ENCODE peak calls at places on chromosomes 3 and 15, in seven cellular contexts. One of them, this sample, is unnamed. For H3K27me3 and H3K36me3, the result is how much of the 10 kb centered on the place peaks cover.

GRCh38 chr3:44914936-44915335 is 40.5 kb downstream of the TGM4 start:
- DNase-seq in lower lobe of right lung: no peak
- DNase-seq in heart left ventricle: no peak
- DNase-seq in CD8-positive, alpha-beta T cell: no peak
- DNase-seq in esophagus squamous epithelium: no peak
- DNase-seq in neuronal stem cell: no peak
- DNase-seq in GM23338: peak
- DNase-seq in this sample: peak

GRCh38 chr3:13566769-13567310 is 17.9 kb downstream of the FBLN2 start:
- DNase-seq in lower lobe of right lung: no peak
- DNase-seq in heart left ventricle: no peak
- DNase-seq in CD8-positive, alpha-beta T cell: no peak
- DNase-seq in esophagus squamous epithelium: no peak
- DNase-seq in neuronal stem cell: no peak
- DNase-seq in GM23338: no peak
- DNase-seq in this sample: no peak

GRCh38 chr3:165667676-165668075 is 169.5 kb downstream of the BCHE start:
- DNase-seq in lower lobe of right lung: no peak
- DNase-seq in heart left ventricle: no peak
- DNase-seq in CD8-positive, alpha-beta T cell: no peak
- DNase-seq in esophagus squamous epithelium: no peak
- DNase-seq in neuronal stem cell: no peak
- DNase-seq in GM23338: no peak
- DNase-seq in this sample: no peak

GRCh38 chr15:88401269-88401971 is 65.8 kb downstream of the MRPL46 start:
- DNase-seq in lower lobe of right lung: no peak
- DNase-seq in heart left ventricle: peak
- DNase-seq in CD8-positive, alpha-beta T cell: no peak
- DNase-seq in esophagus squamous epithelium: no peak
- DNase-seq in neuronal stem cell: no peak
- DNase-seq in GM23338: no peak
- DNase-seq in this sample: no peak

GRCh38 chr3:129507181-129507831 is 21.1 kb upstream of the RHO start:
- DNase-seq in lower lobe of right lung: no peak
- DNase-seq in heart left ventricle: peak
- DNase-seq in CD8-positive, alpha-beta T cell: no peak
- DNase-seq in esophagus squamous epithelium: no peak
- DNase-seq in neuronal stem cell: no peak
- DNase-seq in GM23338: no peak
- DNase-seq in this sample: no peak

GRCh38 chr15:42118650-42119531 is 24.5 kb upstream of the PLA2G4D start:
- DNase-seq in lower lobe of right lung: no peak
- DNase-seq in heart left ventricle: no peak
- DNase-seq in CD8-positive, alpha-beta T cell: no peak
- DNase-seq in esophagus squamous epithelium: no peak
- DNase-seq in neuronal stem cell: no peak
- DNase-seq in GM23338: peak
- DNase-seq in this sample: peak

GRCh38 chr15:64009798-64010241 is 36.5 kb downstream of the DAPK2 start:
- DNase-seq in lower lobe of right lung: no peak
- DNase-seq in heart left ventricle: peak
- DNase-seq in CD8-positive, alpha-beta T cell: peak
- DNase-seq in esophagus squamous epithelium: no peak
- DNase-seq in neuronal stem cell: no peak
- DNase-seq in GM23338: no peak
- DNase-seq in this sample: no peak

GRCh38 chr3:52351762-52352055 is 35.6 kb downstream of the DNAH1 start:
- DNase-seq in lower lobe of right lung: peak
- DNase-seq in heart left ventricle: peak
- DNase-seq in CD8-positive, alpha-beta T cell: no peak
- DNase-seq in esophagus squamous epithelium: no peak
- DNase-seq in neuronal stem cell: no peak
- DNase-seq in GM23338: no peak
- DNase-seq in this sample: no peak

GRCh38 chr3:100384735-100385134 is 16.2 kb downstream of the TOMM70 start:
- DNase-seq in lower lobe of right lung: no peak
- DNase-seq in heart left ventricle: no peak
- DNase-seq in CD8-positive, alpha-beta T cell: no peak
- DNase-seq in esophagus squamous epithelium: no peak
- DNase-seq in neuronal stem cell: no peak
- DNase-seq in GM23338: no peak
- DNase-seq in this sample: no peak

GRCh38 chr15:31360843-31361763 is 34.5 kb downstream of the KLF13 start:
- DNase-seq in lower lobe of right lung: peak
- DNase-seq in heart left ventricle: peak
- DNase-seq in CD8-positive, alpha-beta T cell: peak
- DNase-seq in esophagus squamous epithelium: peak
- DNase-seq in neuronal stem cell: no peak
- DNase-seq in GM23338: peak
- DNase-seq in this sample: peak

GRCh38 chr3:123447749-123448502 is 964 bp downstream of the ADCY5 start:
- DNase-seq in lower lobe of right lung: no peak
- DNase-seq in heart left ventricle: peak
- DNase-seq in CD8-positive, alpha-beta T cell: peak
- DNase-seq in esophagus squamous epithelium: no peak
- DNase-seq in neuronal stem cell: peak
- DNase-seq in GM23338: peak
- DNase-seq in this sample: peak

GRCh38 chr3:123448503-123449091 is at the start of gene ADCY5:
- DNase-seq in lower lobe of right lung: no peak
- DNase-seq in heart left ventricle: peak
- DNase-seq in CD8-positive, alpha-beta T cell: no peak
- DNase-seq in esophagus squamous epithelium: no peak
- DNase-seq in neuronal stem cell: peak
- DNase-seq in GM23338: peak
- DNase-seq in this sample: peak

GRCh38 chr3:123451186-123451585 is 2.3 kb upstream of the ADCY5 start:
- DNase-seq in lower lobe of right lung: no peak
- DNase-seq in heart left ventricle: no peak
- DNase-seq in CD8-positive, alpha-beta T cell: no peak
- DNase-seq in esophagus squamous epithelium: no peak
- DNase-seq in neuronal stem cell: no peak
- DNase-seq in GM23338: no peak
- DNase-seq in this sample: no peak

GRCh38 chr3:123449986-123450474 is 1.1 kb upstream of the ADCY5 start:
- DNase-seq in lower lobe of right lung: no peak
- DNase-seq in heart left ventricle: peak
- DNase-seq in CD8-positive, alpha-beta T cell: no peak
- DNase-seq in esophagus squamous epithelium: no peak
- DNase-seq in neuronal stem cell: peak
- DNase-seq in GM23338: peak
- DNase-seq in this sample: peak

GRCh38 chr3:123449092-123449985 is 449 bp upstream of the ADCY5 start:
- DNase-seq in lower lobe of right lung: no peak
- DNase-seq in heart left ventricle: peak
- DNase-seq in CD8-positive, alpha-beta T cell: no peak
- DNase-seq in esophagus squamous epithelium: no peak
- DNase-seq in neuronal stem cell: peak
- DNase-seq in GM23338: peak
- DNase-seq in this sample: peak
- H3K27me3 ChIP-seq in lower lobe of right lung: half or more
- H3K27me3 ChIP-seq in heart left ventricle: half or more
- H3K27me3 ChIP-seq in CD8-positive, alpha-beta T cell: under half
- H3K27me3 ChIP-seq in esophagus squamous epithelium: under half
- H3K27me3 ChIP-seq in neuronal stem cell: under half
- H3K27me3 ChIP-seq in GM23338: under half
- H3K27me3 ChIP-seq in this sample: half or more

GRCh38 chr15:67407709-67408257 is 113.1 kb upstream of the C15orf61 start:
- DNase-seq in lower lobe of right lung: no peak
- DNase-seq in heart left ventricle: no peak
- DNase-seq in CD8-positive, alpha-beta T cell: no peak
- DNase-seq in esophagus squamous epithelium: no peak
- DNase-seq in neuronal stem cell: no peak
- DNase-seq in GM23338: no peak
- DNase-seq in this sample: no peak

GRCh38 chr15:67413770-67414429 is 107.0 kb upstream of the C15orf61 start:
- DNase-seq in lower lobe of right lung: no peak
- DNase-seq in heart left ventricle: no peak
- DNase-seq in CD8-positive, alpha-beta T cell: no peak
- DNase-seq in esophagus squamous epithelium: no peak
- DNase-seq in neuronal stem cell: no peak
- DNase-seq in GM23338: no peak
- DNase-seq in this sample: no peak

GRCh38 chr15:67409175-67409574 is 111.8 kb upstream of the C15orf61 start:
- DNase-seq in lower lobe of right lung: no peak
- DNase-seq in heart left ventricle: no peak
- DNase-seq in CD8-positive, alpha-beta T cell: no peak
- DNase-seq in esophagus squamous epithelium: no peak
- DNase-seq in neuronal stem cell: no peak
- DNase-seq in GM23338: peak
- DNase-seq in this sample: no peak

GRCh38 chr15:67415186-67415585 is 105.7 kb upstream of the C15orf61 start:
- DNase-seq in lower lobe of right lung: no peak
- DNase-seq in heart left ventricle: no peak
- DNase-seq in CD8-positive, alpha-beta T cell: no peak
- DNase-seq in esophagus squamous epithelium: no peak
- DNase-seq in neuronal stem cell: no peak
- DNase-seq in GM23338: no peak
- DNase-seq in this sample: no peak

GRCh38 chr15:67411491-67411890 is 109.4 kb upstream of the C15orf61 start:
- DNase-seq in lower lobe of right lung: no peak
- DNase-seq in heart left ventricle: no peak
- DNase-seq in CD8-positive, alpha-beta T cell: no peak
- DNase-seq in esophagus squamous epithelium: no peak
- DNase-seq in neuronal stem cell: no peak
- DNase-seq in GM23338: no peak
- DNase-seq in this sample: no peak
- H3K36me3 ChIP-seq in lower lobe of right lung: under half
- H3K36me3 ChIP-seq in heart left ventricle: under half
- H3K36me3 ChIP-seq in CD8-positive, alpha-beta T cell: under half
- H3K36me3 ChIP-seq in esophagus squamous epithelium: under half
- H3K36me3 ChIP-seq in neuronal stem cell: under half
- H3K36me3 ChIP-seq in GM23338: under half
- H3K36me3 ChIP-seq in this sample: under half

DNA sequence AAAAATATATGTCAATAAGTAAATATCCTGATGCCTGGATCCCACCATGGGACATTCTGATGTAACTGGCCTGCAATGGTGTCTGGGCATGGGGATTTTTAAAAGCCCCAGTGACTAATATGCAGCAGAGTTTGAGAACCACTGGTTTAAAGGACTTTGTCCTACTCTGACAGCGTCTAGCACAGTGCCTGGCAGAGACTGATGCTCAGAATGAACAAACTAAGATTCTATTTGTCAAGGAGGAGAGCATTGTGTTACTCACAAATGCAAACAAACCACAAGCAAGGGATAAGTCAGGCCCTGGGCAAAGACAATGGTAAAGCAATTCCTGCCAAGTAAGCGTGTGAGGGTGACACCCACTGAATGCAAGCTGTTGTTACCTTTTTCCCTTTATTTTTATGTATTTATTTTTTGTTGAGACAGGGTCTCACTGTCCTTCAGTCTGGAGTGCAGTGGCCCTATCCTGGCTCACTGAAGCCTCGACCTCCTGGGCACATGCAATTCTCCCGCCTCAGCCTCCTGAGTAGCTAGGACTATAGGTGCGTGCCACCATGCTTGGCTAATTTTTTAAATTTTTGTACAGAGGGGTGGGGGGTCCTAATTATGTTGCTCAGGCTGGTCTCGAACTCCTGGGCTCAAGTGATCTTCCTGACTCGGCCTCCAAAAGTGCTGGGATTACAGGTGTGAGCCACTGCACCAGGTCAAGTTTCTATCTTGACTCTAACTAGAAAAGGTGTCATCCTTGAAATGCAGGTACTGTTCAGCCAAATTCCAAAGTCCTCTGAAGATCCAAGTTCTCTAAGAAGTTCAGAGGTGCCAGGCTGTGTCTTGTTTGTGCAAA is 909 bp upstream of the GPD1L start:
- DNase-seq in lower lobe of right lung: no peak
- DNase-seq in heart left ventricle: no peak
- DNase-seq in CD8-positive, alpha-beta T cell: no peak
- DNase-seq in esophagus squamous epithelium: no peak
- DNase-seq in neuronal stem cell: no peak
- DNase-seq in GM23338: no peak
- DNase-seq in this sample: no peak
- H3K4me3 ChIP-seq in lower lobe of right lung: peak
- H3K4me3 ChIP-seq in heart left ventricle: no peak
- H3K4me3 ChIP-seq in CD8-positive, alpha-beta T cell: peak
- H3K4me3 ChIP-seq in esophagus squamous epithelium: peak
- H3K4me3 ChIP-seq in neuronal stem cell: peak
- H3K4me3 ChIP-seq in GM23338: peak
- H3K4me3 ChIP-seq in this sample: no peak

GRCh38 chr15:69780981-69781380 is 316.7 kb downstream of the TLE3 start:
- DNase-seq in lower lobe of right lung: no peak
- DNase-seq in heart left ventricle: no peak
- DNase-seq in CD8-positive, alpha-beta T cell: no peak
- DNase-seq in esophagus squamous epithelium: no peak
- DNase-seq in neuronal stem cell: no peak
- DNase-seq in GM23338: no peak
- DNase-seq in this sample: no peak

GRCh38 chr15:69782809-69783208 is 314.9 kb downstream of the TLE3 start:
- DNase-seq in lower lobe of right lung: no peak
- DNase-seq in heart left ventricle: no peak
- DNase-seq in CD8-positive, alpha-beta T cell: peak
- DNase-seq in esophagus squamous epithelium: no peak
- DNase-seq in neuronal stem cell: no peak
- DNase-seq in GM23338: no peak
- DNase-seq in this sample: peak

GRCh38 chr15:69782155-69782658 is 315.5 kb downstream of the TLE3 start:
- DNase-seq in lower lobe of right lung: no peak
- DNase-seq in heart left ventricle: no peak
- DNase-seq in CD8-positive, alpha-beta T cell: no peak
- DNase-seq in esophagus squamous epithelium: no peak
- DNase-seq in neuronal stem cell: no peak
- DNase-seq in GM23338: no peak
- DNase-seq in this sample: no peak

GRCh38 chr15:69781411-69782125 is 316.1 kb downstream of the TLE3 start:
- DNase-seq in lower lobe of right lung: no peak
- DNase-seq in heart left ventricle: no peak
- DNase-seq in CD8-positive, alpha-beta T cell: no peak
- DNase-seq in esophagus squamous epithelium: no peak
- DNase-seq in neuronal stem cell: no peak
- DNase-seq in GM23338: no peak
- DNase-seq in this sample: no peak

DNA sequence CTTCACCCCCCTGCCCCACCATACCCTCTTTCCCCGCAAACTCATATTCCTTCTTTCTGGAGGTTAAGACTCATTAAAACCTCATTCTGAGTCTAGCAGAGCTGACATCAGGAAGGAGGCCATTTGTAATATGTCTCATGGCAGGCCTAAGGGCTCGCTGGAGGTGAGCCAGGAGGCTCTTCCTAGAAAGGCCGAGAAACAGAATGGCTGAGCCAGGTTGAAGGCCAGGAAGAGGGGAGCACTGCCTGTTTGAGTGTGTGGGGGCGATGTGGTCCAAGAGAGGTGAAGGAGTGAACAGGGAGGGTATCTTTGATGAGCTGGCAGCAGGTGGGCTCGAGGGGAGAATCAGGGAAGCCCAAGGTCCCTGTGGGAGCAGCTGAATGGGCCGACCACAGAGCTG is 317.3 kb downstream of the TLE3 start:
- DNase-seq in lower lobe of right lung: no peak
- DNase-seq in heart left ventricle: no peak
- DNase-seq in CD8-positive, alpha-beta T cell: no peak
- DNase-seq in esophagus squamous epithelium: no peak
- DNase-seq in neuronal stem cell: no peak
- DNase-seq in GM23338: no peak
- DNase-seq in this sample: no peak
- H3K27me3 ChIP-seq in lower lobe of right lung: under half
- H3K27me3 ChIP-seq in heart left ventricle: under half
- H3K27me3 ChIP-seq in CD8-positive, alpha-beta T cell: under half
- H3K27me3 ChIP-seq in esophagus squamous epithelium: under half
- H3K27me3 ChIP-seq in neuronal stem cell: under half
- H3K27me3 ChIP-seq in GM23338: under half
- H3K27me3 ChIP-seq in this sample: under half